ENCODE peak calls at places on chromosome 2, in four cellular contexts. G is WTC11, B is K562, O is GM12878. E is an unnamed sample.

GRCh38 chr2:37464064-37464463 is 119.6 kb downstream of the QPCT start:
- DNase-seq in G (no peak), B (peak; percentile 30), O (no peak), E (no peak)

GRCh38 chr2:121376851-121377250 is 91.8 kb upstream of the TFCP2L1 start:
- DNase-seq in G (no peak), B (no peak), O (no peak), E (no peak)

GRCh38 chr2:98049991-98050519 is 36.9 kb upstream of the VWA3B start:
- DNase-seq in G (no peak), B (peak; percentile 34), O (no peak), E (no peak)

GRCh38 chr2:28391564-28392296 is 928 bp upstream of the FOSL2 start:
- DNase-seq in G (peak; percentile 66), B (peak; percentile 72), O (no peak), E (peak; percentile 72)

GRCh38 chr2:174333502-174334277 is 1.1 kb upstream of the SP9 start:
- DNase-seq in G (peak; percentile 31), B (no peak), O (no peak), E (no peak)

GRCh38 chr2:240374085-240374907 is 61.2 kb upstream of the GPC1 start:
- DNase-seq in G (no peak), B (no peak), O (no peak), E (peak; percentile 20)

GRCh38 chr2:25372405-25373268 is 30.9 kb upstream of the DNMT3A start:
- DNase-seq in G (no peak), B (no peak), O (no peak), E (no peak)

GRCh38 chr2:151241224-151241623 is 20.4 kb downstream of the RBM43 start:
- DNase-seq in G (no peak), B (no peak), O (no peak), E (no peak)

GRCh38 chr2:218434456-218434855 is 15.5 kb downstream of the VIL1 start:
- DNase-seq in G (no peak), B (no peak), O (no peak), E (no peak)

GRCh38 chr2:167404896-167405295 is 516.6 kb downstream of the XIRP2 start:
- DNase-seq in G (no peak), B (no peak), O (no peak), E (no peak)

GRCh38 chr2:216943109-216943508 is 83.2 kb upstream of the TNP1 start:
- DNase-seq in G (no peak), B (no peak), O (no peak), E (no peak)

GRCh38 chr2:18518116-18519111 is 42.0 kb downstream of the RDH14 start:
- DNase-seq in G (no peak), B (no peak), O (no peak), E (peak; percentile 10)

GRCh38 chr2:232196802-232197201 is 181.7 kb upstream of the ALPP start:
- DNase-seq in G (no peak), B (no peak), O (no peak), E (no peak)

GRCh38 chr2:45890819-45891218 is 239.3 kb downstream of the PRKCE start:
- DNase-seq in G (no peak), B (no peak), O (peak; percentile 44), E (no peak)

GRCh38 chr2:107553534-107553933 is 273.2 kb upstream of the RGPD4 start:
- DNase-seq in G (no peak), B (no peak), O (no peak), E (peak; percentile 3)

GRCh38 chr2:20438334-20439192 is 8.3 kb upstream of the RHOB start:
- DNase-seq in G (no peak), B (no peak), O (no peak), E (peak; percentile 87)

GRCh38 chr2:130795431-130795830 is 40.1 kb downstream of the AMER3 start:
- DNase-seq in G (no peak), B (no peak), O (no peak), E (no peak)

GRCh38 chr2:229348135-229348534 is 77.0 kb upstream of the PID1 start:
- DNase-seq in G (no peak), B (no peak), O (no peak), E (no peak)

GRCh38 chr2:64338910-64339500 is 115.0 kb upstream of the LGALSL start:
- DNase-seq in G (no peak), B (no peak), O (no peak), E (no peak)

GRCh38 chr2:56583796-56584313 is 400.1 kb downstream of the CCDC85A start:
- DNase-seq in G (no peak), B (no peak), O (no peak), E (no peak)

GRCh38 chr2:24008672-24009366 is 1.1 kb upstream of the MFSD2B start:
- DNase-seq in G (no peak), B (no peak), O (no peak), E (peak; percentile 36)

GRCh38 chr2:160689441-160689840 is 195.8 kb upstream of the RBMS1 start:
- DNase-seq in G (no peak), B (no peak), O (no peak), E (no peak)

GRCh38 chr2:138475394-138475793 is 26.2 kb upstream of the SPOPL start:
- DNase-seq in G (no peak), B (no peak), O (peak; percentile 53), E (peak; percentile 77)

GRCh38 chr2:113762377-113763118 is 6.1 kb upstream of the SLC35F5 start:
- DNase-seq in G (no peak), B (no peak), O (no peak), E (no peak)

GRCh38 chr2:126506786-126507185 is 149.2 kb upstream of the GYPC start:
- DNase-seq in G (no peak), B (no peak), O (no peak), E (no peak)

GRCh38 chr2:176638167-176639015 is 369.1 kb downstream of the MTX2 start:
- DNase-seq in G (peak; percentile 59), B (peak; percentile 62), O (no peak), E (peak; percentile 15)

GRCh38 chr2:194616334-194616733 is 1040.7 kb upstream of the SLC39A10 start:
- DNase-seq in G (no peak), B (no peak), O (peak; percentile 15), E (no peak)

GRCh38 chr2:101328474-101329007 is 20.0 kb upstream of the RNF149 start:
- DNase-seq in G (no peak), B (no peak), O (peak; percentile 11), E (no peak)

GRCh38 chr2:150387586-150388288 is 99.7 kb downstream of the RND3 start:
- DNase-seq in G (no peak), B (no peak), O (no peak), E (no peak)

GRCh38 chr2:10331702-10332401 is 29.1 kb downstream of the HPCAL1 start:
- DNase-seq in G (no peak), B (peak; percentile 46), O (peak; percentile 51), E (no peak)

GRCh38 chr2:105324732-105325131 is 4.8 kb downstream of the TGFBRAP1 start:
- DNase-seq in G (no peak), B (no peak), O (no peak), E (no peak)

GRCh38 chr2:234081970-234082822 is 31.7 kb downstream of the SPP2 start:
- DNase-seq in G (no peak), B (no peak), O (no peak), E (peak; percentile 46)

GRCh38 chr2:30074023-30074422 is 72.8 kb upstream of the YPEL5 start:
- DNase-seq in G (no peak), B (no peak), O (no peak), E (no peak)
- TF ChIP-seq NR2C2 in G (no peak), B (no peak), O (no peak), E (no peak)

GRCh38 chr2:222174450-222174849 is 124.3 kb downstream of the PAX3 start:
- DNase-seq in G (no peak), B (no peak), O (no peak), E (peak; percentile 26)

GRCh38 chr2:222180619-222181018 is 118.2 kb downstream of the PAX3 start:
- DNase-seq in G (no peak), B (no peak), O (no peak), E (no peak)

GRCh38 chr2:222178450-222178849 is 120.3 kb downstream of the PAX3 start:
- DNase-seq in G (no peak), B (no peak), O (no peak), E (no peak)

GRCh38 chr2:222176890-222177289 is 121.9 kb downstream of the PAX3 start:
- DNase-seq in G (no peak), B (no peak), O (no peak), E (no peak)

DNA sequence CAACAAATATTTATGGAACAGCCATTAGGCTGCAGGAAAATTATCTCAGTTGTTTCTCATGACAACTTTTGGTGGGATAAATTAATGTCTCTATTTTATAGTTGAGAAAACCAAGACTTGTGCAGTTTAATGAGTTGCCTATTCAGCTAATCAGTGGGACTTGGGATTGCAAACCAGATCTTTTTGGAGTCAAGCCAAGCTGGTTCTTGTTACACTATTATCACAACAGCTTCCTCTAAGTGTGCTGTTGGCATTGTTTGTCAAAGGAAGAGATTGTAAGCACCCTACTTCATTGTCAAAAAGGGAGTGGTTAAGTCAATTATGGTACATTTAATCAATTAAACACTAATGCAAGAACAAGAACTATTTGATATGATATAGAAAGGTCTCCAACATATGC is 119.2 kb downstream of the PAX3 start:
- DNase-seq in G (no peak), B (no peak), O (no peak), E (no peak)
- TF ChIP-seq NR2C2 in G (no peak), B (no peak), O (no peak), E (no peak)

DNA sequence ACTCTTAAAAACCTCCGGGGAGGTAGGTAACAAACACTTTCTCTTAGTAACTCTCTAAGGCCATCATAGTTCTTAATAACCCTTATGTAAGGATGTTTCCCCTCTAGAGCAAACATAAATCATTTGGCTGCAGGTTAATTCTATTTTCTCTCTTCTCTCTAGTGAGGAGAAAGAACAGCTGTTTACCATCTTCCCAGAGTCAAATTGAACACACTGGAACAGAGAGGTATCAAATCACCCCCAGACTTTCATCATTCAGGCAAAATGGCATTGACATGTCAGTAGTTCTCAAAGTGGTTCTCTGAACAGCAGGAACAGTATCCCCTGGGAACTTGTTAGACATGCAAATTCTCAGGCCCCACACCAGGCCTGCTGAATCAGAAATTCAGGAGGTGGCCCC is 240.7 kb downstream of the MEIS1 start:
- DNase-seq in G (no peak), B (no peak), O (no peak), E (no peak)
- TF ChIP-seq NR2C2 in G (no peak), B (no peak), O (no peak), E (no peak)

GRCh38 chr2:182187130-182187529 is 201.5 kb downstream of the PPP1R1C start:
- DNase-seq in G (no peak), B (no peak), O (no peak), E (no peak)

GRCh38 chr2:182186132-182186735 is 200.6 kb downstream of the PPP1R1C start:
- DNase-seq in G (no peak), B (peak; percentile 51), O (no peak), E (peak; percentile 31)

GRCh38 chr2:182182436-182182835 is 196.8 kb downstream of the PPP1R1C start:
- DNase-seq in G (no peak), B (no peak), O (no peak), E (no peak)

GRCh38 chr2:182181381-182181780 is 195.7 kb downstream of the PPP1R1C start:
- DNase-seq in G (no peak), B (no peak), O (no peak), E (no peak)
- TF ChIP-seq NR2C2 in G (no peak), B (no peak), O (no peak), E (no peak)